ENCODE peak calls at places on chromosomes 12 and 14, in five cellular contexts. One of them, this sample, is unnamed.
A peak's percentile ranks its signal among the peaks of the same experiment; 100 is the strongest.

GRCh38 chr14:75213172-75213571 is 36.8 kb upstream of the TMED10 start:
- DNase-seq in HepG2: no peak
- DNase-seq in H1: no peak
- DNase-seq in NT2/D1: no peak
- DNase-seq in GM12878: no peak
- DNase-seq in this sample: no peak

GRCh38 chr12:3236345-3237153 is 159.4 kb downstream of the TSPAN9 start:
- DNase-seq in HepG2: peak; percentile 29
- DNase-seq in H1: no peak
- DNase-seq in NT2/D1: peak; percentile 92
- DNase-seq in GM12878: no peak
- DNase-seq in this sample: peak; percentile 63

GRCh38 chr14:23300687-23301223 is 1.9 kb downstream of the PPP1R3E start:
- DNase-seq in HepG2: peak; percentile 43
- DNase-seq in H1: no peak
- DNase-seq in NT2/D1: no peak
- DNase-seq in GM12878: no peak
- DNase-seq in this sample: no peak

GRCh38 chr12:113005759-113006158 is 27.4 kb downstream of the OAS2 start:
- DNase-seq in HepG2: no peak
- DNase-seq in H1: no peak
- DNase-seq in NT2/D1: no peak
- DNase-seq in GM12878: no peak
- DNase-seq in this sample: no peak

GRCh38 chr12:26845984-26846383 is 13.0 kb upstream of the ITPR2 start:
- DNase-seq in HepG2: peak; percentile 57
- DNase-seq in H1: no peak
- DNase-seq in NT2/D1: no peak
- DNase-seq in GM12878: no peak
- DNase-seq in this sample: no peak

GRCh38 chr12:53070901-53071492 is 8.2 kb downstream of the SPRYD3 start:
- DNase-seq in HepG2: no peak
- DNase-seq in H1: no peak
- DNase-seq in NT2/D1: no peak
- DNase-seq in GM12878: no peak
- DNase-seq in this sample: no peak

GRCh38 chr12:62736596-62736995 is 198.4 kb downstream of the PPM1H start:
- DNase-seq in HepG2: no peak
- DNase-seq in H1: no peak
- DNase-seq in NT2/D1: no peak
- DNase-seq in GM12878: no peak
- DNase-seq in this sample: no peak

GRCh38 chr14:88919502-88919901 is 95.1 kb downstream of the TTC8 start:
- DNase-seq in HepG2: no peak
- DNase-seq in H1: no peak
- DNase-seq in NT2/D1: no peak
- DNase-seq in GM12878: no peak
- DNase-seq in this sample: no peak

GRCh38 chr12:128801879-128802391 is 21.8 kb downstream of the SLC15A4 start:
- DNase-seq in HepG2: no peak
- DNase-seq in H1: no peak
- DNase-seq in NT2/D1: no peak
- DNase-seq in GM12878: no peak
- DNase-seq in this sample: no peak

GRCh38 chr12:59452259-59452658 is 143.6 kb upstream of the SLC16A7 start:
- DNase-seq in HepG2: no peak
- DNase-seq in H1: no peak
- DNase-seq in NT2/D1: no peak
- DNase-seq in GM12878: no peak
- DNase-seq in this sample: no peak

GRCh38 chr12:111180830-111181726 is 187.8 kb downstream of the PHETA1 start:
- DNase-seq in HepG2: no peak
- DNase-seq in H1: no peak
- DNase-seq in NT2/D1: no peak
- DNase-seq in GM12878: no peak
- DNase-seq in this sample: peak; percentile 69

GRCh38 chr14:24094839-24095195 is 706 bp downstream of the PCK2 start:
- DNase-seq in HepG2: no peak
- DNase-seq in H1: no peak
- DNase-seq in NT2/D1: no peak
- DNase-seq in GM12878: no peak
- DNase-seq in this sample: no peak

GRCh38 chr12:92624236-92624635 is 78.6 kb upstream of the PLEKHG7 start:
- DNase-seq in HepG2: no peak
- DNase-seq in H1: no peak
- DNase-seq in NT2/D1: no peak
- DNase-seq in GM12878: no peak
- DNase-seq in this sample: no peak

GRCh38 chr14:64711039-64711438 is 6.8 kb downstream of the PLEKHG3 start:
- DNase-seq in HepG2: no peak
- DNase-seq in H1: no peak
- DNase-seq in NT2/D1: no peak
- DNase-seq in GM12878: no peak
- DNase-seq in this sample: no peak

GRCh38 chr12:27198036-27198435 is 46.0 kb upstream of the STK38L start:
- DNase-seq in HepG2: no peak
- DNase-seq in H1: no peak
- DNase-seq in NT2/D1: no peak
- DNase-seq in GM12878: no peak
- DNase-seq in this sample: no peak

GRCh38 chr12:127728285-127728684 is 538.7 kb upstream of the TMEM132C start:
- DNase-seq in HepG2: no peak
- DNase-seq in H1: no peak
- DNase-seq in NT2/D1: no peak
- DNase-seq in GM12878: no peak
- DNase-seq in this sample: no peak

GRCh38 chr12:72072613-72073212 is 134.1 kb downstream of the TPH2 start:
- DNase-seq in HepG2: no peak
- DNase-seq in H1: no peak
- DNase-seq in NT2/D1: no peak
- DNase-seq in GM12878: no peak
- DNase-seq in this sample: no peak

GRCh38 chr12:5220835-5221234 is 177.2 kb downstream of the KCNA5 start:
- DNase-seq in HepG2: no peak
- DNase-seq in H1: no peak
- DNase-seq in NT2/D1: peak; percentile 61
- DNase-seq in GM12878: no peak
- DNase-seq in this sample: no peak

GRCh38 chr12:52713960-52714886 is 10.9 kb upstream of the KRT77 start:
- DNase-seq in HepG2: no peak
- DNase-seq in H1: peak; percentile 79
- DNase-seq in NT2/D1: peak; percentile 11
- DNase-seq in GM12878: no peak
- DNase-seq in this sample: no peak

GRCh38 chr14:104280902-104281767 is 142.7 kb downstream of the KIF26A start:
- DNase-seq in HepG2: no peak
- DNase-seq in H1: peak; percentile 45
- DNase-seq in NT2/D1: no peak
- DNase-seq in GM12878: no peak
- DNase-seq in this sample: no peak

GRCh38 chr12:121224591-121224990 is 14.7 kb downstream of the P2RX4 start:
- DNase-seq in HepG2: no peak
- DNase-seq in H1: no peak
- DNase-seq in NT2/D1: no peak
- DNase-seq in GM12878: no peak
- DNase-seq in this sample: no peak

GRCh38 chr14:30257946-30258661 is 300.9 kb upstream of the G2E3 start:
- DNase-seq in HepG2: no peak
- DNase-seq in H1: no peak
- DNase-seq in NT2/D1: no peak
- DNase-seq in GM12878: no peak
- DNase-seq in this sample: no peak

GRCh38 chr14:89899917-89900680 is 54.4 kb downstream of the EFCAB11 start:
- DNase-seq in HepG2: peak; percentile 13
- DNase-seq in H1: no peak
- DNase-seq in NT2/D1: no peak
- DNase-seq in GM12878: no peak
- DNase-seq in this sample: peak; percentile 14

GRCh38 chr12:1811281-1811947 is 9.0 kb upstream of the LRTM2 start:
- DNase-seq in HepG2: peak; percentile 75
- DNase-seq in H1: no peak
- DNase-seq in NT2/D1: no peak
- DNase-seq in GM12878: no peak
- DNase-seq in this sample: no peak

GRCh38 chr12:109762673-109763191 is 49.1 kb downstream of the FAM222A start:
- DNase-seq in HepG2: no peak
- DNase-seq in H1: peak; percentile 39
- DNase-seq in NT2/D1: no peak
- DNase-seq in GM12878: no peak
- DNase-seq in this sample: no peak

GRCh38 chr14:51318777-51319176 is 78.7 kb downstream of the TMX1 start:
- DNase-seq in HepG2: no peak
- DNase-seq in H1: no peak
- DNase-seq in NT2/D1: no peak
- DNase-seq in GM12878: no peak
- DNase-seq in this sample: no peak

GRCh38 chr14:75559451-75560187 is 18.8 kb upstream of the FLVCR2 start:
- DNase-seq in HepG2: no peak
- DNase-seq in H1: no peak
- DNase-seq in NT2/D1: no peak
- DNase-seq in GM12878: no peak
- DNase-seq in this sample: no peak

GRCh38 chr12:122182887-122183587 is at the start of gene LRRC43:
- DNase-seq in HepG2: no peak
- DNase-seq in H1: peak; percentile 86
- DNase-seq in NT2/D1: no peak
- DNase-seq in GM12878: no peak
- DNase-seq in this sample: no peak

GRCh38 chr12:107760207-107760816 is 625 bp downstream of the PRDM4 start:
- DNase-seq in HepG2: peak; percentile 19
- DNase-seq in H1: peak; percentile 67
- DNase-seq in NT2/D1: no peak
- DNase-seq in GM12878: no peak
- DNase-seq in this sample: peak; percentile 42

GRCh38 chr12:630656-631632 is 32.3 kb downstream of the NINJ2 start:
- DNase-seq in HepG2: no peak
- DNase-seq in H1: peak; percentile 69
- DNase-seq in NT2/D1: peak; percentile 98
- DNase-seq in GM12878: no peak
- DNase-seq in this sample: no peak

DNA sequence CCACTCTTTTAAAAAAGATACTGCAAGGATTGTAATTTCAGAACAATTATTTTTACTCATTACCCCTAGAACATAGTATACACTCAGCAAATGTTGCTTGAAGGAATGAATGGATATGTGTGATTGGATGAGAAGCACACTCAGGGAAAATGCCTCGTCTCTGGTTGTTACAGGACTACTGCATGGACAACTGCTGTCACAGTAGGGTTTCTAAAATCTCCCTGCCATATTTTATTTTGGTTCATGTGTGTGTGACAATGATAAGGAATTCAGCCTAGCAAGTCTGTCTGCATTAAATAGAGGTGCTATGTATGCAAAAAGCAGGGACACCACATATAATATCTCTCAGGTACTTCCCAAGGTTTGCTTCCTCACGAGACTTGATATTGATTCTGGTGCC is 1.4 kb downstream of the PTPRR start:
- DNase-seq in HepG2: no peak
- DNase-seq in H1: no peak
- DNase-seq in NT2/D1: no peak
- DNase-seq in GM12878: no peak
- DNase-seq in this sample: no peak
- TF ChIP-seq SUZ12 in HepG2: no peak
- TF ChIP-seq SUZ12 in H1: no peak
- TF ChIP-seq SUZ12 in NT2/D1: no peak
- TF ChIP-seq SUZ12 in GM12878: no peak
- TF ChIP-seq SUZ12 in this sample: no peak

GRCh38 chr12:10030446-10030845 is at the start of gene CLEC9A:
- DNase-seq in HepG2: no peak
- DNase-seq in H1: no peak
- DNase-seq in NT2/D1: no peak
- DNase-seq in GM12878: no peak
- DNase-seq in this sample: no peak

GRCh38 chr12:10031771-10032175 is 1.3 kb downstream of the CLEC9A start:
- DNase-seq in HepG2: no peak
- DNase-seq in H1: no peak
- DNase-seq in NT2/D1: peak; percentile 80
- DNase-seq in GM12878: no peak
- DNase-seq in this sample: no peak

GRCh38 chr12:10031318-10031717 is 836 bp downstream of the CLEC9A start:
- DNase-seq in HepG2: no peak
- DNase-seq in H1: no peak
- DNase-seq in NT2/D1: no peak
- DNase-seq in GM12878: no peak
- DNase-seq in this sample: no peak

DNA sequence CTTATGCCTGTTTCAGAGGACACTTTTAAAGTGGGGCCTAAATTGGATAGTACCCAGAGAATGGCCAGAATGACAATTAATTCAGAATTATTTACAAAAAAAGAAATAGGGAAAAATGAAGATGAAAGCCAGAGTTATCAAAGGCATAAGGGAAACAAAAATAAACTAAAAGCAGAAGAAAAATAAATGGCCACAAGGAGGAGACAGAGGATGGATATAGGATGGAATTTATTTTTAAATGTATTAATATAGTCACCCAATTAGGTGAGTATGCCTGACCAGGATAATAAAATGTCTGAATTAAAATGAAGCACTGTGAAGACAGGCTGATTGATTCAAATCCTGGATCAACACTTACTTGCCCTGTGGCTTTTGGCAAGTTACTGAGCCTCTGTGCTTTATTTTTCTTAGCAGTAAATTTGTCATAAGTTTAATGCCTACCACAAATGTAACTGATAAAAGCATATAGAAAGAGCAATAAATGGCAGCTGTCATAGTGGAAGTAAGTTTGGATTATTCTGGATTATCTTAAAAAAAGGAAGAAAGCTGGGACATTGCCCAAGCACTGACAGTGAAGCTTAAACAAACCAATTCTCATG is 3.4 kb downstream of the CLEC9A start:
- DNase-seq in HepG2: no peak
- DNase-seq in H1: no peak
- DNase-seq in NT2/D1: no peak
- DNase-seq in GM12878: no peak
- DNase-seq in this sample: no peak
- TF ChIP-seq SUZ12 in HepG2: no peak
- TF ChIP-seq SUZ12 in H1: no peak
- TF ChIP-seq SUZ12 in NT2/D1: no peak
- TF ChIP-seq SUZ12 in GM12878: no peak
- TF ChIP-seq SUZ12 in this sample: no peak

DNA sequence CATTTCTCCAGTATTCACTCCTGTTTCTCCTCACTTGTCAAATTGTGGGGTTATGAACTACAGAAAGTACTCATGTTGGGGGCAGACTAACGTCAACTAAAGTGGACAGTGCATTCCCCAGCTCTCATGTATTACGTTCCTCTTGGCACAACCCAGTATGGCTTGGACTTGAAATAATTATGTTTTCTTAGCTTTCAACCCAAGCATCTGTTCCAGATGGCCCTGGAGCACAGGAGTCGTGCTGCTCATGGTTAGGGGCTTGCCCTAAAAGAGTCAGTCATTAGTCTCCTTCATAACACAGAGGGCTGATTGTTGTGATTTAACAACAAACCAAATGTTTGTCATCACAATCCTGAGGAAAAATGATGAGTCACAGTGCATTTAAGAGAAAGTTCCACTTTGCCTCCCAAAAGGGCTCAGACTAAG is 154.4 kb downstream of the RPAP3 start:
- DNase-seq in HepG2: no peak
- DNase-seq in H1: no peak
- DNase-seq in NT2/D1: no peak
- DNase-seq in GM12878: no peak
- DNase-seq in this sample: no peak
- TF ChIP-seq SUZ12 in HepG2: no peak
- TF ChIP-seq SUZ12 in H1: no peak
- TF ChIP-seq SUZ12 in NT2/D1: no peak
- TF ChIP-seq SUZ12 in GM12878: no peak
- TF ChIP-seq SUZ12 in this sample: no peak

GRCh38 chr12:32115404-32116104 is 8.9 kb downstream of the BICD1 start:
- DNase-seq in HepG2: no peak
- DNase-seq in H1: no peak
- DNase-seq in NT2/D1: no peak
- DNase-seq in GM12878: no peak
- DNase-seq in this sample: no peak
- TF ChIP-seq SUZ12 in HepG2: no peak
- TF ChIP-seq SUZ12 in H1: no peak
- TF ChIP-seq SUZ12 in NT2/D1: no peak
- TF ChIP-seq SUZ12 in GM12878: no peak
- TF ChIP-seq SUZ12 in this sample: no peak

This sample was measured in HEK293T.